ENCODE peak calls at places on chromosomes 3 and 15, in seven cellular contexts. M, L, H, K, Q, W and X are unnamed samples.
A peak's percentile ranks its signal among the peaks of the same experiment; 100 is the strongest.

GRCh38 chr3:82938821-82939328 is 1177.4 kb upstream of the GBE1 start:
- DNase-seq in M (no peak), L (no peak), H (no peak), K (no peak), Q (no peak), W (no peak), X (no peak)

GRCh38 chr15:94417464-94418293 is 186.3 kb downstream of the MCTP2 start:
- DNase-seq in M (no peak), L (no peak), H (no peak), K (no peak), Q (no peak), W (no peak), X (no peak)

GRCh38 chr3:183253961-183254815 is 1.1 kb downstream of the B3GNT5 start:
- DNase-seq in M (peak; percentile 53), L (peak; percentile 70), H (peak; percentile 22), K (peak; percentile 58), Q (no peak), W (no peak), X (no peak)

GRCh38 chr3:158809642-158810041 is 7.8 kb downstream of the MFSD1 start:
- DNase-seq in M (no peak), L (no peak), H (no peak), K (no peak), Q (no peak), W (no peak), X (no peak)

GRCh38 chr15:57732526-57733331 is 26.2 kb downstream of the POLR2M start:
- DNase-seq in M (peak; percentile 43), L (peak; percentile 71), H (peak; percentile 41), K (peak; percentile 74), Q (peak; percentile 71), W (peak; percentile 6), X (no peak)

GRCh38 chr3:12663311-12663935 is 494 bp downstream of the RAF1 start:
- DNase-seq in M (no peak), L (peak; percentile 65), H (no peak), K (no peak), Q (no peak), W (no peak), X (no peak)

GRCh38 chr15:76229266-76229665 is 82.0 kb downstream of the ETFA start:
- DNase-seq in M (no peak), L (no peak), H (no peak), K (no peak), Q (no peak), W (no peak), X (no peak)

GRCh38 chr3:192957441-192957951 is 39.8 kb upstream of the MB21D2 start:
- DNase-seq in M (no peak), L (peak; percentile 11), H (no peak), K (no peak), Q (peak; percentile 58), W (no peak), X (peak; percentile 74)

GRCh38 chr3:53129344-53129743 is 891 bp downstream of the RFT1 start:
- DNase-seq in M (no peak), L (no peak), H (no peak), K (no peak), Q (no peak), W (no peak), X (no peak)

GRCh38 chr15:66633346-66633745 is 67.5 kb upstream of the LCTL start:
- DNase-seq in M (no peak), L (no peak), H (no peak), K (no peak), Q (no peak), W (no peak), X (no peak)

GRCh38 chr3:120272294-120272693 is 12.7 kb downstream of the GPR156 start:
- DNase-seq in M (no peak), L (no peak), H (no peak), K (no peak), Q (no peak), W (no peak), X (no peak)

GRCh38 chr3:155079795-155080546 is at the start of gene MME:
- DNase-seq in M (peak; percentile 23), L (peak; percentile 31), H (peak; percentile 61), K (peak; percentile 82), Q (no peak), W (no peak), X (no peak)

GRCh38 chr15:98321916-98322315 is 326.4 kb upstream of the IGF1R start:
- DNase-seq in M (no peak), L (no peak), H (no peak), K (no peak), Q (no peak), W (no peak), X (no peak)

GRCh38 chr15:99331366-99331765 is 80.1 kb downstream of the LRRC28 start:
- DNase-seq in M (no peak), L (no peak), H (no peak), K (no peak), Q (no peak), W (no peak), X (no peak)

GRCh38 chr15:85750319-85750806 is 44.4 kb downstream of the KLHL25 start:
- DNase-seq in M (peak; percentile 31), L (no peak), H (no peak), K (no peak), Q (peak; percentile 79), W (no peak), X (no peak)

GRCh38 chr15:49320337-49320736 is 102.7 kb upstream of the FGF7 start:
- DNase-seq in M (no peak), L (no peak), H (no peak), K (no peak), Q (no peak), W (no peak), X (no peak)

GRCh38 chr15:51931638-51932037 is 39.9 kb downstream of the LEO1 start:
- DNase-seq in M (no peak), L (no peak), H (no peak), K (no peak), Q (no peak), W (no peak), X (peak; percentile 9)

GRCh38 chr3:52428151-52429005 is 16.5 kb downstream of the SEMA3G start:
- DNase-seq in M (no peak), L (peak; percentile 85), H (peak; percentile 69), K (peak; percentile 38), Q (peak; percentile 81), W (no peak), X (peak; percentile 43)

GRCh38 chr3:123028233-123028828 is 768 bp upstream of the SEMA5B start:
- DNase-seq in M (peak; percentile 70), L (peak; percentile 25), H (peak; percentile 81), K (peak; percentile 29), Q (peak; percentile 67), W (peak; percentile 1), X (no peak)

GRCh38 chr15:34078900-34079299 is 22.8 kb downstream of the EMC7 start:
- DNase-seq in M (no peak), L (no peak), H (no peak), K (no peak), Q (no peak), W (no peak), X (no peak)

GRCh38 chr3:110576962-110577361 is 494.7 kb upstream of the NECTIN3 start:
- DNase-seq in M (no peak), L (no peak), H (no peak), K (peak; percentile 32), Q (no peak), W (no peak), X (peak; percentile 92)

GRCh38 chr3:53844262-53845102 is 1.7 kb downstream of the CHDH start:
- DNase-seq in M (no peak), L (peak; percentile 56), H (no peak), K (no peak), Q (peak; percentile 57), W (no peak), X (no peak)

GRCh38 chr3:47512416-47513124 is 942 bp downstream of the ELP6 start:
- DNase-seq in M (no peak), L (peak; percentile 23), H (no peak), K (no peak), Q (no peak), W (peak; percentile 9), X (no peak)

GRCh38 chr3:7546219-7546618 is 685.3 kb downstream of the GRM7 start:
- DNase-seq in M (no peak), L (peak; percentile 22), H (no peak), K (no peak), Q (no peak), W (no peak), X (no peak)

GRCh38 chr3:147120029-147120428 is 286.3 kb downstream of the ZIC4 start:
- DNase-seq in M (no peak), L (no peak), H (peak; percentile 12), K (no peak), Q (peak; percentile 10), W (no peak), X (peak; percentile 46)

GRCh38 chr3:133868166-133868565 is 27.5 kb downstream of the RAB6B start:
- DNase-seq in M (no peak), L (peak; percentile 45), H (no peak), K (no peak), Q (no peak), W (no peak), X (no peak)

GRCh38 chr3:27713066-27713400 is 9.1 kb downstream of the EOMES start:
- DNase-seq in M (no peak), L (no peak), H (no peak), K (no peak), Q (no peak), W (no peak), X (no peak)

GRCh38 chr3:196049567-196050122 is 32.2 kb downstream of the TFRC start:
- DNase-seq in M (no peak), L (no peak), H (no peak), K (no peak), Q (no peak), W (no peak), X (no peak)

GRCh38 chr3:160641675-160642330 is 35.2 kb upstream of the ARL14 start:
- DNase-seq in M (no peak), L (no peak), H (peak; percentile 56), K (no peak), Q (no peak), W (no peak), X (no peak)

GRCh38 chr3:123053107-123053506 is 13.7 kb upstream of the PDIA5 start:
- DNase-seq in M (no peak), L (peak; percentile 86), H (no peak), K (no peak), Q (no peak), W (no peak), X (no peak)

GRCh38 chr3:16639806-16640205 is 34.6 kb upstream of the DAZL start:
- DNase-seq in M (no peak), L (no peak), H (no peak), K (no peak), Q (no peak), W (no peak), X (no peak)

GRCh38 chr3:100040846-100041245 is 73.5 kb downstream of the FILIP1L start:
- DNase-seq in M (no peak), L (no peak), H (no peak), K (no peak), Q (no peak), W (no peak), X (no peak)

GRCh38 chr3:113223831-113224240 is 12.5 kb downstream of the BOC start:
- DNase-seq in M (peak; percentile 65), L (no peak), H (no peak), K (no peak), Q (peak; percentile 43), W (no peak), X (no peak)

GRCh38 chr15:76163429-76164020 is 103.7 kb downstream of the TMEM266 start:
- DNase-seq in M (no peak), L (peak; percentile 91), H (no peak), K (no peak), Q (no peak), W (no peak), X (peak; percentile 68)

GRCh38 chr3:49648354-49649057 is 25.6 kb upstream of the APEH start:
- DNase-seq in M (no peak), L (peak; percentile 25), H (no peak), K (no peak), Q (no peak), W (no peak), X (no peak)

GRCh38 chr3:157174265-157174615 is 14.3 kb upstream of the CCNL1 start:
- DNase-seq in M (peak; percentile 41), L (peak; percentile 51), H (no peak), K (no peak), Q (no peak), W (no peak), X (no peak)

GRCh38 chr3:2802429-2802828 is 307.7 kb downstream of the IL5RA start:
- DNase-seq in M (no peak), L (no peak), H (no peak), K (no peak), Q (no peak), W (no peak), X (no peak)

GRCh38 chr3:73848173-73848751 is 223.5 kb upstream of the PDZRN3 start:
- DNase-seq in M (no peak), L (peak; percentile 10), H (peak; percentile 25), K (no peak), Q (peak; percentile 23), W (no peak), X (no peak)